ENCODE peak calls at places on chromosomes 2 and 18, in six cellular contexts. L is H9; Z is cardiac fibroblast; F is stimulated activated CD4-positive, alpha-beta T cell treated with anti-CD3 and anti-CD28 coated beads, Interleukin-2, amount 100 ng/mL, for 24 hours; M is fibroblast of pulmonary artery; C is spleen. W is an unnamed sample.
A peak's percentile ranks its signal among the peaks of the same experiment; 100 is the strongest.

GRCh38 chr2:149119358-149119757 is 80.9 kb downstream of the LYPD6B start:
- DNase-seq in L (no peak), Z (no peak), F (no peak), M (no peak), C (no peak), W (no peak)

GRCh38 chr2:109702250-109702985 is 88.3 kb downstream of the SOWAHC start:
- DNase-seq in L (no peak), Z (peak; percentile 73), F (no peak), M (peak; percentile 59), C (no peak), W (no peak)

GRCh38 chr2:7703048-7703447 is 785.8 kb downstream of the RNF144A start:
- DNase-seq in L (peak; percentile 61), Z (no peak), F (no peak), M (no peak), C (no peak), W (peak; percentile 66)

GRCh38 chr2:47810850-47811249 is 27.9 kb downstream of the MSH6 start:
- DNase-seq in L (no peak), Z (no peak), F (no peak), M (no peak), C (no peak), W (no peak)

GRCh38 chr2:5464657-5465056 is 227.5 kb upstream of the SOX11 start:
- DNase-seq in L (no peak), Z (no peak), F (no peak), M (no peak), C (no peak), W (no peak)

GRCh38 chr18:5894613-5895299 is 566 bp downstream of the TMEM200C start:
- DNase-seq in L (peak; percentile 55), Z (no peak), F (no peak), M (no peak), C (peak; percentile 66), W (peak; percentile 28)

GRCh38 chr18:50410894-50411293 is 36.0 kb downstream of the SKA1 start:
- DNase-seq in L (no peak), Z (peak; percentile 69), F (no peak), M (peak; percentile 81), C (no peak), W (no peak)

GRCh38 chr2:35408320-35408719 is 947.3 kb upstream of the CRIM1 start:
- DNase-seq in L (no peak), Z (no peak), F (no peak), M (no peak), C (no peak), W (no peak)

W was measured in ELF-1.